ENCODE peak calls at places on chromosomes 2 and 18, in nine cellular contexts. Q is GM12864, V is lower lobe of right lung, I is mammary epithelial cell, T is fibroblast of pulmonary artery, W is cardiac fibroblast, Z is lower leg skin, R is GM06990, K is astrocyte of the spinal cord. S is an unnamed sample.

GRCh38 chr2:136801628-136802027 is 36.3 kb downstream of the THSD7B start:
- DNase-seq in Q (no peak), V (no peak), I (no peak), T (no peak), W (no peak), Z (no peak), R (no peak), K (no peak), S (no peak)

GRCh38 chr2:132668986-132669853 is 785 bp downstream of the LYPD1 start:
- DNase-seq in Q (no peak), V (no peak), I (peak), T (peak), W (no peak), Z (no peak), R (no peak), K (peak), S (no peak)

GRCh38 chr2:49236316-49236715 is 82.0 kb upstream of the FSHR start:
- DNase-seq in Q (no peak), V (no peak), I (no peak), T (no peak), W (no peak), Z (no peak), R (no peak), K (no peak), S (no peak)

GRCh38 chr2:88873620-88874019 is 182.1 kb downstream of the RPIA start:
- DNase-seq in Q (no peak), V (no peak), I (no peak), T (no peak), W (no peak), Z (no peak), R (no peak), K (no peak), S (no peak)

GRCh38 chr18:47522359-47522758 is 270.9 kb upstream of the SKOR2 start:
- DNase-seq in Q (no peak), V (no peak), I (no peak), T (no peak), W (no peak), Z (no peak), R (no peak), K (no peak), S (no peak)

GRCh38 chr18:2847341-2848144 is 737 bp downstream of the EMILIN2 start:
- DNase-seq in Q (no peak), V (peak), I (peak), T (peak), W (peak), Z (peak), R (peak), K (peak), S (no peak)

GRCh38 chr18:2572144-2572682 is 856 bp downstream of the NDC80 start:
- DNase-seq in Q (no peak), V (no peak), I (no peak), T (no peak), W (no peak), Z (no peak), R (peak), K (no peak), S (no peak)

GRCh38 chr2:197189770-197190434 is 120.7 kb downstream of the ANKRD44 start:
- DNase-seq in Q (no peak), V (no peak), I (no peak), T (no peak), W (no peak), Z (no peak), R (no peak), K (no peak), S (no peak)

GRCh38 chr2:121036226-121036692 is 248.7 kb downstream of the TFCP2L1 start:
- DNase-seq in Q (no peak), V (no peak), I (no peak), T (no peak), W (no peak), Z (peak), R (no peak), K (no peak), S (no peak)

GRCh38 chr2:217356795-217357194 is 496.9 kb upstream of the TNP1 start:
- DNase-seq in Q (no peak), V (no peak), I (no peak), T (no peak), W (peak), Z (no peak), R (no peak), K (no peak), S (no peak)

GRCh38 chr2:67389286-67389685 is 7.8 kb upstream of the ETAA1 start:
- DNase-seq in Q (no peak), V (no peak), I (no peak), T (peak), W (peak), Z (no peak), R (no peak), K (peak), S (peak)

GRCh38 chr2:67945976-67946375 is 116.8 kb downstream of the C1D start:
- DNase-seq in Q (no peak), V (no peak), I (no peak), T (no peak), W (no peak), Z (no peak), R (no peak), K (peak), S (no peak)

GRCh38 chr2:172098650-172099471 is 3.8 kb downstream of the DLX2 start:
- DNase-seq in Q (no peak), V (no peak), I (peak), T (peak), W (peak), Z (peak), R (peak), K (peak), S (no peak)

GRCh38 chr2:101238930-101239759 is 13.5 kb upstream of the CNOT11 start:
- DNase-seq in Q (no peak), V (peak), I (no peak), T (no peak), W (no peak), Z (peak), R (no peak), K (no peak), S (no peak)

GRCh38 chr18:48412339-48412929 is 3.3 kb upstream of the ZBTB7C start:
- DNase-seq in Q (peak), V (no peak), I (no peak), T (peak), W (peak), Z (no peak), R (no peak), K (no peak), S (no peak)

GRCh38 chr2:37026050-37026449 is 58.1 kb downstream of the HEATR5B start:
- DNase-seq in Q (no peak), V (no peak), I (no peak), T (peak), W (peak), Z (no peak), R (no peak), K (no peak), S (no peak)

GRCh38 chr2:24711881-24712280 is 81.3 kb downstream of the PTRHD1 start:
- DNase-seq in Q (no peak), V (no peak), I (no peak), T (no peak), W (no peak), Z (no peak), R (no peak), K (no peak), S (no peak)

GRCh38 chr18:22346968-22347611 is 70.6 kb downstream of the CTAGE1 start:
- DNase-seq in Q (no peak), V (peak), I (no peak), T (peak), W (peak), Z (no peak), R (no peak), K (no peak), S (no peak)

GRCh38 chr2:144285324-144285723 is 234.6 kb downstream of the ZEB2 start:
- DNase-seq in Q (no peak), V (no peak), I (no peak), T (no peak), W (no peak), Z (no peak), R (no peak), K (no peak), S (no peak)

GRCh38 chr18:35671952-35672603 is 90.5 kb downstream of the GALNT1 start:
- DNase-seq in Q (no peak), V (no peak), I (no peak), T (peak), W (peak), Z (no peak), R (no peak), K (peak), S (no peak)

GRCh38 chr18:25739356-25739755 is 351.1 kb downstream of the SS18 start:
- DNase-seq in Q (no peak), V (no peak), I (no peak), T (no peak), W (no peak), Z (no peak), R (no peak), K (no peak), S (no peak)

GRCh38 chr2:61535449-61535848 is 2.7 kb downstream of the XPO1 start:
- DNase-seq in Q (no peak), V (no peak), I (peak), T (no peak), W (no peak), Z (no peak), R (no peak), K (peak), S (no peak)

GRCh38 chr18:29083545-29083944 is 906.6 kb upstream of the CDH2 start:
- DNase-seq in Q (no peak), V (no peak), I (peak), T (peak), W (peak), Z (no peak), R (no peak), K (peak), S (no peak)

GRCh38 chr2:143341478-143341877 is 212.3 kb downstream of the ARHGAP15 start:
- DNase-seq in Q (no peak), V (no peak), I (no peak), T (no peak), W (no peak), Z (no peak), R (no peak), K (no peak), S (no peak)

GRCh38 chr2:29293830-29294438 is 178.7 kb downstream of the CLIP4 start:
- DNase-seq in Q (no peak), V (no peak), I (peak), T (peak), W (peak), Z (no peak), R (no peak), K (peak), S (no peak)

GRCh38 chr2:235078914-235079472 is 127.2 kb downstream of the SH3BP4 start:
- DNase-seq in Q (no peak), V (no peak), I (no peak), T (no peak), W (no peak), Z (peak), R (no peak), K (no peak), S (no peak)

GRCh38 chr2:222927600-222927999 is 66.8 kb downstream of the ACSL3 start:
- DNase-seq in Q (no peak), V (no peak), I (no peak), T (no peak), W (no peak), Z (no peak), R (no peak), K (no peak), S (no peak)

GRCh38 chr2:233089851-233090250 is 29.7 kb downstream of the INPP5D start:
- DNase-seq in Q (no peak), V (no peak), I (no peak), T (no peak), W (no peak), Z (peak), R (no peak), K (no peak), S (no peak)

GRCh38 chr2:240846881-240847601 is 21.6 kb upstream of the AGXT start:
- DNase-seq in Q (no peak), V (no peak), I (no peak), T (no peak), W (no peak), Z (no peak), R (no peak), K (no peak), S (no peak)

GRCh38 chr2:11863103-11863502 is 116.7 kb downstream of the LPIN1 start:
- DNase-seq in Q (no peak), V (no peak), I (no peak), T (no peak), W (no peak), Z (no peak), R (peak), K (no peak), S (no peak)

GRCh38 chr18:48161201-48161910 is 230.9 kb upstream of the SMAD2 start:
- DNase-seq in Q (no peak), V (peak), I (peak), T (peak), W (peak), Z (peak), R (peak), K (peak), S (peak)

GRCh38 chr18:54949588-54949987 is 9.7 kb downstream of the CCDC68 start:
- DNase-seq in Q (no peak), V (no peak), I (no peak), T (no peak), W (no peak), Z (no peak), R (no peak), K (no peak), S (no peak)

GRCh38 chr18:54947115-54947514 is 12.1 kb downstream of the CCDC68 start:
- DNase-seq in Q (no peak), V (no peak), I (no peak), T (peak), W (peak), Z (no peak), R (no peak), K (no peak), S (no peak)

GRCh38 chr18:54948350-54948837 is 10.9 kb downstream of the CCDC68 start:
- DNase-seq in Q (no peak), V (no peak), I (no peak), T (no peak), W (no peak), Z (no peak), R (no peak), K (no peak), S (no peak)

GRCh38 chr18:54946149-54946581 is 13.1 kb downstream of the CCDC68 start:
- DNase-seq in Q (peak), V (no peak), I (no peak), T (peak), W (peak), Z (no peak), R (peak), K (no peak), S (no peak)

GRCh38 chr18:54950221-54950620 is 9.0 kb downstream of the CCDC68 start:
- DNase-seq in Q (no peak), V (no peak), I (peak), T (no peak), W (no peak), Z (no peak), R (no peak), K (no peak), S (no peak)
- TF ChIP-seq CTCF in Q (peak), V (no peak), I (peak), T (no peak), W (no peak), Z (no peak), R (no peak), K (no peak), S (peak)

GRCh38 chr18:44921974-44922373 is 241.3 kb downstream of the SETBP1 start:
- DNase-seq in Q (no peak), V (no peak), I (no peak), T (no peak), W (no peak), Z (no peak), R (no peak), K (no peak), S (no peak)

GRCh38 chr18:44922968-44923367 is 242.3 kb downstream of the SETBP1 start:
- DNase-seq in Q (no peak), V (no peak), I (no peak), T (no peak), W (no peak), Z (no peak), R (no peak), K (peak), S (no peak)

GRCh38 chr18:44924750-44925534 is 244.3 kb downstream of the SETBP1 start:
- DNase-seq in Q (no peak), V (no peak), I (no peak), T (no peak), W (no peak), Z (no peak), R (no peak), K (no peak), S (no peak)

GRCh38 chr18:44927127-44927849 is 246.6 kb downstream of the SETBP1 start:
- DNase-seq in Q (no peak), V (no peak), I (peak), T (no peak), W (no peak), Z (no peak), R (no peak), K (no peak), S (no peak)
- TF ChIP-seq CTCF in Q (no peak), V (no peak), I (no peak), T (no peak), W (no peak), Z (no peak), R (no peak), K (no peak), S (peak)

GRCh38 chr2:150442484-150442883 is 45.0 kb downstream of the RND3 start:
- DNase-seq in Q (no peak), V (no peak), I (no peak), T (no peak), W (no peak), Z (no peak), R (no peak), K (no peak), S (no peak)

GRCh38 chr2:150445404-150445803 is 42.1 kb downstream of the RND3 start:
- DNase-seq in Q (no peak), V (no peak), I (no peak), T (no peak), W (no peak), Z (no peak), R (no peak), K (no peak), S (no peak)

GRCh38 chr2:150438654-150439053 is 48.8 kb downstream of the RND3 start:
- DNase-seq in Q (no peak), V (no peak), I (peak), T (no peak), W (no peak), Z (no peak), R (no peak), K (no peak), S (no peak)

GRCh38 chr2:150441226-150441625 is 46.2 kb downstream of the RND3 start:
- DNase-seq in Q (no peak), V (no peak), I (no peak), T (no peak), W (no peak), Z (no peak), R (no peak), K (no peak), S (no peak)
- TF ChIP-seq CTCF in Q (no peak), V (no peak), I (no peak), T (no peak), W (no peak), Z (no peak), R (no peak), K (no peak), S (no peak)

GRCh38 chr18:8703181-8703638 is 2.1 kb upstream of the MTCL1 start:
- DNase-seq in Q (no peak), V (no peak), I (no peak), T (no peak), W (no peak), Z (no peak), R (no peak), K (no peak), S (no peak)

GRCh38 chr18:8705280-8705940 is at the start of gene MTCL1:
- DNase-seq in Q (no peak), V (peak), I (peak), T (peak), W (peak), Z (peak), R (peak), K (peak), S (no peak)

GRCh38 chr18:8703781-8704301 is 1.5 kb upstream of the MTCL1 start:
- DNase-seq in Q (no peak), V (no peak), I (no peak), T (no peak), W (no peak), Z (no peak), R (no peak), K (no peak), S (no peak)

GRCh38 chr18:8705941-8706544 is 687 bp downstream of the MTCL1 start:
- DNase-seq in Q (no peak), V (no peak), I (peak), T (no peak), W (no peak), Z (peak), R (no peak), K (no peak), S (no peak)

GRCh38 chr18:8704361-8705279 is 736 bp upstream of the MTCL1 start:
- DNase-seq in Q (no peak), V (peak), I (peak), T (peak), W (peak), Z (peak), R (peak), K (peak), S (peak)
- TF ChIP-seq CTCF in Q (no peak), V (no peak), I (no peak), T (no peak), W (no peak), Z (no peak), R (no peak), K (no peak), S (no peak)

DNA sequence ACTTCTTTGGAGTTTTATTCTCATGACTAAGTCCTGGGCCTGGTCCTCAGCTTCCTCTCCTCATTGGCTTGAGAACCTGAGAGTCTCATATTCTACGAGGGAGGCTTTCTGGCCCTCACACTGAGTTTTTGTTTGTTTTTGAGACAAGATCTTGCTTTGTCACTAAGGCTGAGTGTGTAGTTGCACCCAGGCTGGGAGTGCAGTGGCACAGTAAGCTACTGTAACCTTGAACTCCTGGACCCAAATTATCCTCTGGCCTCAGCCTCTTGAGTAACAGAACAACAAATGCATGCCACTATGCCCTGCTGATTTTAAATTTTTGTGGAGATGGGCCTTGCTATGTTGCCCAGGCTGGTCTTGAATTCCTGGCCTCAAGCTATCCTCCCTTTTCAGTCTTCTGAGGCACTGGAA is 22.6 kb downstream of the PRKRA start:
- DNase-seq in Q (no peak), V (no peak), I (no peak), T (no peak), W (no peak), Z (no peak), R (no peak), K (no peak), S (no peak)
- TF ChIP-seq CTCF in Q (no peak), V (no peak), I (no peak), T (no peak), W (no peak), Z (no peak), R (no peak), K (no peak), S (no peak)

GRCh38 chr2:159065891-159066290 is 97.5 kb downstream of the TANC1 start:
- DNase-seq in Q (no peak), V (no peak), I (no peak), T (no peak), W (no peak), Z (no peak), R (no peak), K (no peak), S (no peak)
- TF ChIP-seq CTCF in Q (no peak), V (no peak), I (no peak), T (no peak), W (no peak), Z (no peak), R (no peak), K (no peak), S (no peak)

GRCh38 chr2:118012778-118013177 is 1.1 kb downstream of the CCDC93 start:
- DNase-seq in Q (no peak), V (no peak), I (peak), T (no peak), W (no peak), Z (no peak), R (no peak), K (no peak), S (no peak)

GRCh38 chr2:118013724-118014491 is at the start of gene CCDC93:
- DNase-seq in Q (peak), V (peak), I (peak), T (peak), W (peak), Z (peak), R (peak), K (peak), S (peak)

GRCh38 chr2:118014492-118014824 is 588 bp upstream of the CCDC93 start:
- DNase-seq in Q (no peak), V (no peak), I (no peak), T (no peak), W (no peak), Z (peak), R (no peak), K (no peak), S (no peak)

GRCh38 chr2:118010470-118010869 is 3.4 kb downstream of the CCDC93 start:
- DNase-seq in Q (no peak), V (no peak), I (no peak), T (no peak), W (no peak), Z (no peak), R (no peak), K (no peak), S (no peak)

DNA sequence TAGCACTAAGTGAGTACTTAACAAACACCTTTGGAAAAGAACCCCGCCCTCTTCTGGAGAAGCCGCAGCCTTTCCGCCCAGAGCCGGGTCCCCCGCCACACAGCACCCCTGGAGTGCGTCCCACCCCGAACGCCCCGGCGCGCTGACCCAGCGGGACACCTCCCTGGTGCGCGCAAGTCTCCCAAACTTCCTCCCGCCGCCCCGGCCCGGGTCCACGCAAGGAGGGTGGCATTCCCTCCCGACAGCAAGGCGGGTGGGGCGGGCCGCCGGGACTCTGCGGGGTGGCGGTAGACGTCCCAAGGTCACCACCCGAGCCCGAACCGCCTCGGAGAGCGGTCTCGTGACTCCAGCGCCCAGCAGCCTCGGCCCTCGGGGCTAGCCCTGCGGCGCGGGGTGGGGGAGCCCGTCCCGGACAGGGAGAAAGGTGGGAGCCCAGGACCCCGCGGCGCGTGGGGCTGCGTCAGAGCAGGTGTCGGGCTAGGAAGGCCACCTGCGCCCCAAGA is 598 bp downstream of the CCDC93 start:
- DNase-seq in Q (no peak), V (peak), I (peak), T (no peak), W (no peak), Z (peak), R (peak), K (no peak), S (no peak)
- TF ChIP-seq CTCF in Q (no peak), V (no peak), I (no peak), T (no peak), W (no peak), Z (no peak), R (peak), K (no peak), S (peak)